ENCODE peak calls at places on chromosomes 1 and 21, in five cellular contexts. One of them, this sample, is unnamed.

GRCh38 chr21:45152265-45152746 is 77.9 kb downstream of the ADARB1 start:
- DNase-seq in ovary: no peak
- DNase-seq in A549: no peak
- DNase-seq in GM12865: peak; percentile 62
- DNase-seq in ascending aorta: no peak
- DNase-seq in this sample: no peak

GRCh38 chr1:234925440-234926251 is 203.0 kb downstream of the TOMM20 start:
- DNase-seq in GM12865: peak; percentile 32
- DNase-seq in ascending aorta: no peak
- DNase-seq in ovary: no peak
- DNase-seq in A549: peak; percentile 95
- DNase-seq in this sample: peak; percentile 99

GRCh38 chr1:178563099-178563820 is 50.4 kb downstream of the TEX35 start:
- DNase-seq in ascending aorta: no peak
- DNase-seq in A549: no peak
- DNase-seq in ovary: no peak
- DNase-seq in GM12865: no peak
- DNase-seq in this sample: no peak

GRCh38 chr1:151897861-151898468 is 11.3 kb downstream of the THEM4 start:
- DNase-seq in GM12865: no peak
- DNase-seq in A549: no peak
- DNase-seq in ovary: no peak
- DNase-seq in ascending aorta: no peak
- DNase-seq in this sample: no peak

GRCh38 chr1:178220094-178220493 is 126.2 kb downstream of the RASAL2 start:
- DNase-seq in GM12865: no peak
- DNase-seq in ovary: no peak
- DNase-seq in A549: no peak
- DNase-seq in ascending aorta: no peak
- DNase-seq in this sample: no peak

GRCh38 chr1:35558374-35559316 is 1.0 kb downstream of the NCDN start:
- DNase-seq in ovary: peak; percentile 60
- DNase-seq in A549: no peak
- DNase-seq in GM12865: no peak
- DNase-seq in ascending aorta: no peak
- DNase-seq in this sample: no peak

GRCh38 chr21:33325222-33326067 is 675 bp downstream of the IFNAR1 start:
- DNase-seq in GM12865: peak; percentile 75
- DNase-seq in ascending aorta: peak; percentile 30
- DNase-seq in A549: peak; percentile 57
- DNase-seq in ovary: no peak
- DNase-seq in this sample: peak; percentile 7

GRCh38 chr1:248812736-248813425 is 12.8 kb downstream of the SH3BP5L start:
- DNase-seq in GM12865: no peak
- DNase-seq in A549: no peak
- DNase-seq in ovary: no peak
- DNase-seq in ascending aorta: no peak
- DNase-seq in this sample: no peak

GRCh38 chr1:1098656-1099425 is 17.0 kb downstream of the C1orf159 start:
- DNase-seq in ovary: no peak
- DNase-seq in A549: no peak
- DNase-seq in GM12865: no peak
- DNase-seq in ascending aorta: no peak
- DNase-seq in this sample: no peak

GRCh38 chr1:1157914-1158710 is 15.6 kb upstream of the TTLL10 start:
- DNase-seq in ovary: peak; percentile 38
- DNase-seq in A549: no peak
- DNase-seq in GM12865: peak; percentile 60
- DNase-seq in ascending aorta: no peak
- DNase-seq in this sample: peak; percentile 24

GRCh38 chr1:39106949-39107740 is 81.0 kb downstream of the NDUFS5 start:
- DNase-seq in A549: no peak
- DNase-seq in ascending aorta: no peak
- DNase-seq in ovary: peak; percentile 11
- DNase-seq in GM12865: no peak
- DNase-seq in this sample: no peak

GRCh38 chr21:36203603-36203889 is 46.9 kb downstream of the DOP1B start:
- DNase-seq in A549: peak; percentile 45
- DNase-seq in ovary: no peak
- DNase-seq in ascending aorta: no peak
- DNase-seq in GM12865: peak; percentile 49
- DNase-seq in this sample: peak; percentile 59

GRCh38 chr1:241551759-241552638 is 19.8 kb downstream of the KMO start:
- DNase-seq in GM12865: peak; percentile 78
- DNase-seq in A549: no peak
- DNase-seq in ovary: no peak
- DNase-seq in ascending aorta: no peak
- DNase-seq in this sample: no peak

GRCh38 chr1:110948038-110948810 is 15.5 kb downstream of the LRIF1 start:
- DNase-seq in ovary: no peak
- DNase-seq in ascending aorta: no peak
- DNase-seq in A549: peak; percentile 5
- DNase-seq in GM12865: no peak
- DNase-seq in this sample: no peak

DNA sequence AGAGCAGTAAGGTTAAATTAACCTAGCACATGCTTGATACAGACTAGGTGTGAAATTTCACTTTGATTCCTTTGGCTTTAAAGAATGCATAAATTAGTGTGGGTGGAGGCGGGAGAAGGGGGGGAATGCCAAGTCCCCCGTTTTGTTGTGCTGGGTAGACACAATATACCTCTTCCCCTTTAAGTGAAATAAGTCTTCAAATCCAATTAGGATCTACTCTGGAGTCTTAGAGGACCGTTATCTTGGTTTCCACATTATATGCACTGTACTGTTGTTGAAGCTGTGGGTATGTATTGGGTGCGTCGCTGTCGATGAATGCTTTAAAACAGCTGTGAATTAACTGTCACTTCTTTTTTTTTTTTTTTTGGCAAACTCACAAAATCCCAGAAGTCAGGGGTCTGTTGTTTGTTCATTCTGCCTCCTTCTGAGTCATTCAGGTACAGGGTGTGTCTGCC is 1.6 kb upstream of the S1PR1 start:
- DNase-seq in ovary: no peak
- DNase-seq in GM12865: no peak
- DNase-seq in A549: no peak
- DNase-seq in ascending aorta: no peak
- DNase-seq in this sample: no peak
- H3K4me3 ChIP-seq in ovary: no peak overlapping the region
- H3K4me3 ChIP-seq in GM12865: peak overlapping the region; percentile 87
- H3K4me3 ChIP-seq in A549: no peak overlapping the region
- H3K4me3 ChIP-seq in ascending aorta: peak overlapping the region; percentile 84
- H3K4me3 ChIP-seq in this sample: peak overlapping the region; percentile 86

GRCh38 chr1:94236021-94236491 is 1.3 kb downstream of the ARHGAP29 start:
- DNase-seq in ovary: no peak
- DNase-seq in ascending aorta: no peak
- DNase-seq in A549: no peak
- DNase-seq in GM12865: no peak
- DNase-seq in this sample: no peak

GRCh38 chr1:94235189-94236020 is 2.0 kb downstream of the ARHGAP29 start:
- DNase-seq in ovary: no peak
- DNase-seq in A549: no peak
- DNase-seq in GM12865: no peak
- DNase-seq in ascending aorta: no peak
- DNase-seq in this sample: no peak

GRCh38 chr1:94234615-94235014 is 2.8 kb downstream of the ARHGAP29 start:
- DNase-seq in GM12865: no peak
- DNase-seq in ascending aorta: no peak
- DNase-seq in ovary: no peak
- DNase-seq in A549: no peak
- DNase-seq in this sample: no peak

GRCh38 chr1:94237291-94238226 is at the start of gene ARHGAP29:
- DNase-seq in ascending aorta: peak; percentile 14
- DNase-seq in ovary: peak; percentile 78
- DNase-seq in A549: peak; percentile 79
- DNase-seq in GM12865: peak; percentile 64
- DNase-seq in this sample: no peak

GRCh38 chr1:94236630-94237290 is 624 bp downstream of the ARHGAP29 start:
- DNase-seq in GM12865: peak; percentile 9
- DNase-seq in ovary: peak; percentile 25
- DNase-seq in ascending aorta: no peak
- DNase-seq in A549: peak; percentile 50
- DNase-seq in this sample: no peak
- TF ChIP-seq CTCF in GM12865: no peak
- TF ChIP-seq CTCF in ovary: no peak
- TF ChIP-seq CTCF in ascending aorta: peak; percentile 35
- TF ChIP-seq CTCF in A549: peak; percentile 14
- TF ChIP-seq CTCF in this sample: peak; percentile 27

DNA sequence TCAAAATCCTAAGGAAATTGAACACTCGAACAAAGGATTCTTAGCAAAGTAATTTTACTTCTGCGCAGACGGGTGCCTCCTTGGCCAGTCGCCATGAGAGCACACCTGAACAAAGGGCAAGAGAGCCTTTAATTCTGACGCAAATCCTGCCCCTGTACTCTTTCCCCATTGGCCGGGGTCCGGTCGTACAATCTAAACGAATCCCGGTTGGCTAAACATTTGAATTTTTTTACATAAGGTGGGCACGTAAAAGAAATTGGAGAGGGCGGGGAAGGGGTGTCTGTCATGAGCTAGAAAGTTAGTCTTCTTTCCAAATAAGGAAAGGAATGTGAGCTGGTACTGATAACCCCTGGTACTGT is 8.2 kb upstream of the IL22RA1 start:
- DNase-seq in ascending aorta: no peak
- DNase-seq in GM12865: no peak
- DNase-seq in A549: no peak
- DNase-seq in ovary: no peak
- DNase-seq in this sample: no peak
- H3K4me3 ChIP-seq in ascending aorta: no peak overlapping the region
- H3K4me3 ChIP-seq in GM12865: no peak overlapping the region
- H3K4me3 ChIP-seq in A549: no peak overlapping the region
- H3K4me3 ChIP-seq in ovary: no peak overlapping the region
- H3K4me3 ChIP-seq in this sample: no peak overlapping the region

GRCh38 chr1:155145491-155145890 is 5.2 kb upstream of the DPM3 start:
- DNase-seq in A549: no peak
- DNase-seq in GM12865: no peak
- DNase-seq in ascending aorta: no peak
- DNase-seq in ovary: no peak
- DNase-seq in this sample: no peak
- TF ChIP-seq CTCF in A549: no peak
- TF ChIP-seq CTCF in GM12865: no peak
- TF ChIP-seq CTCF in ascending aorta: no peak
- TF ChIP-seq CTCF in ovary: no peak
- TF ChIP-seq CTCF in this sample: no peak

GRCh38 chr1:7886346-7886745 is 33.5 kb upstream of the UTS2 start:
- DNase-seq in A549: no peak
- DNase-seq in ascending aorta: no peak
- DNase-seq in GM12865: no peak
- DNase-seq in ovary: no peak
- DNase-seq in this sample: peak; percentile 68
- H3K4me3 ChIP-seq in A549: no peak overlapping the region
- H3K4me3 ChIP-seq in ascending aorta: peak overlapping the region; percentile 42
- H3K4me3 ChIP-seq in GM12865: no peak overlapping the region
- H3K4me3 ChIP-seq in ovary: no peak overlapping the region
- H3K4me3 ChIP-seq in this sample: peak overlapping the region; percentile 5

GRCh38 chr1:21244986-21245687 is 45.1 kb downstream of the ECE1 start:
- DNase-seq in A549: no peak
- DNase-seq in ascending aorta: no peak
- DNase-seq in GM12865: no peak
- DNase-seq in ovary: no peak
- DNase-seq in this sample: no peak
- TF ChIP-seq CTCF in A549: peak; percentile 30
- TF ChIP-seq CTCF in ascending aorta: no peak
- TF ChIP-seq CTCF in GM12865: peak; percentile 38
- TF ChIP-seq CTCF in ovary: no peak
- TF ChIP-seq CTCF in this sample: peak; percentile 52

DNA sequence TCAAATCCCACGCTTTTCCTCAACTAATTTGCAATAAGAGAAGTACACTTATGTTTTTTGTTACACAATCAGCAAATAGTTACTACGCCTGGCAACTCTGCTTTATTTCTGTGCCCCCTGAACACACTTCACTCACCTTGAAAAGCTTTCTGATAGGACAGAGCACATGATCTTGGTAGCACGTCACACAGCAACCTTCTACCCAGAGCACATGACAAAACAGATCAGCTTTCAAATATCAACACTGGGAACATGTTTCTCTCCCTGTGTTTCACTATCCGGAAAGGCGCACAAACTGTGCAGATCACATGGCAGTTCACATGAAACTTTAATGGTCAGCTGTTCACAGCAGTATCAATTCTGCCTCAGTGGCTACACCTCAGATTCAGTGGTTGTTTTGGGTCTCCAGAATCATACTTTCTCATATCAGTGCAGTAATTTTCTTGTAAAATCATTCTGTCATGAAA is 2.2 kb downstream of the SLC19A2 start:
- DNase-seq in ascending aorta: no peak
- DNase-seq in GM12865: no peak
- DNase-seq in A549: no peak
- DNase-seq in ovary: peak; percentile 26
- DNase-seq in this sample: peak; percentile 95
- H3K4me3 ChIP-seq in ascending aorta: peak overlapping the region; percentile 80
- H3K4me3 ChIP-seq in GM12865: no peak overlapping the region
- H3K4me3 ChIP-seq in A549: no peak overlapping the region
- H3K4me3 ChIP-seq in ovary: peak overlapping the region; percentile 97
- H3K4me3 ChIP-seq in this sample: peak overlapping the region; percentile 76

GRCh38 chr21:37366488-37367300 is at the start of gene DYRK1A:
- DNase-seq in ascending aorta: peak; percentile 97
- DNase-seq in A549: peak; percentile 98
- DNase-seq in ovary: peak; percentile 99
- DNase-seq in GM12865: peak; percentile 100
- DNase-seq in this sample: peak; percentile 98
- TF ChIP-seq CTCF in ascending aorta: peak; percentile 5
- TF ChIP-seq CTCF in A549: no peak
- TF ChIP-seq CTCF in ovary: no peak
- TF ChIP-seq CTCF in GM12865: no peak
- TF ChIP-seq CTCF in this sample: no peak

GRCh38 chr1:176531036-176531435 is 68.1 kb downstream of the PAPPA2 start:
- DNase-seq in ascending aorta: no peak
- DNase-seq in A549: no peak
- DNase-seq in ovary: no peak
- DNase-seq in GM12865: no peak
- DNase-seq in this sample: no peak
- H3K4me3 ChIP-seq in ascending aorta: no peak overlapping the region
- H3K4me3 ChIP-seq in A549: no peak overlapping the region
- H3K4me3 ChIP-seq in ovary: no peak overlapping the region
- H3K4me3 ChIP-seq in GM12865: no peak overlapping the region
- H3K4me3 ChIP-seq in this sample: no peak overlapping the region

DNA sequence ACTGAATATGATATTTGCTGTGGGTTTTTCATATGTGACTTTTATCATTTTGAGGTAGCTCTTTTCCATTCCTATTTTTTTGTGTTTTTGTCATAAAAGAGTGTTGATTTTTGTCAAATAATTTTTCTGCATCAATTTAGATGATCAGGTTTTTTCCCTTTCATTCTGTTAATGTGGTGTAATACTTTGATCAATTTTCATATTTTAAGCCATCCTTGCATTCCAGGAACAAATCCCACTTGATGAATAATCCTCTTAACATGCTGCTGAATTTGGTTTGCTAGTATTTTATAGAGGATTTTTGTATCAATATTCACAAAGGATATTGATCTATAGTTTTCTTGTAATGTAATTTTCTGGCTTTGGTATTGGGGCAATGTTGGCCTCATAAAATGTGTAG is 25.5 kb upstream of the C1orf53 start:
- DNase-seq in ascending aorta: no peak
- DNase-seq in GM12865: no peak
- DNase-seq in A549: no peak
- DNase-seq in ovary: no peak
- DNase-seq in this sample: no peak
- TF ChIP-seq CTCF in ascending aorta: no peak
- TF ChIP-seq CTCF in GM12865: no peak
- TF ChIP-seq CTCF in A549: no peak
- TF ChIP-seq CTCF in ovary: no peak
- TF ChIP-seq CTCF in this sample: no peak

This sample was measured in retinal pigment epithelial cell.